ENCODE peak calls at places on chromosome 1, in ten cellular contexts. Z, D, W, K, J, P, S, M, B and O are unnamed samples.

GRCh38 chr1:62175568-62176179 is 19.0 kb upstream of the L1TD1 start:
- DNase-seq in Z (no peak), D (no peak), W (peak), K (peak), J (no peak), P (no peak), S (peak), M (peak), B (peak), O (peak)

GRCh38 chr1:33137800-33138199 is 44.0 kb downstream of the TRIM62 start:
- DNase-seq in Z (no peak), D (no peak), W (no peak), K (peak), J (no peak), P (peak), S (peak), M (no peak), B (peak), O (no peak)

GRCh38 chr1:244239261-244239770 is 188.2 kb downstream of the ZBTB18 start:
- DNase-seq in Z (no peak), D (peak), W (peak), K (no peak), J (no peak), P (no peak), S (no peak), M (no peak), B (no peak), O (no peak)

GRCh38 chr1:109454497-109455133 is 11.7 kb upstream of the SYPL2 start:
- DNase-seq in Z (no peak), D (no peak), W (no peak), K (no peak), J (no peak), P (no peak), S (no peak), M (no peak), B (no peak), O (no peak)

GRCh38 chr1:214280386-214281029 is 451 bp upstream of the SMYD2 start:
- DNase-seq in Z (no peak), D (no peak), W (no peak), K (peak), J (no peak), P (peak), S (peak), M (peak), B (no peak), O (peak)

GRCh38 chr1:37478890-37479254 is 4.5 kb downstream of the ZC3H12A start:
- DNase-seq in Z (no peak), D (no peak), W (peak), K (no peak), J (no peak), P (no peak), S (no peak), M (no peak), B (no peak), O (peak)

GRCh38 chr1:107681001-107681479 is 283.9 kb downstream of the VAV3 start:
- DNase-seq in Z (no peak), D (no peak), W (no peak), K (no peak), J (no peak), P (no peak), S (no peak), M (no peak), B (no peak), O (no peak)

GRCh38 chr1:8423134-8423701 is 105.3 kb downstream of the SLC45A1 start:
- DNase-seq in Z (peak), D (no peak), W (no peak), K (no peak), J (no peak), P (peak), S (peak), M (peak), B (no peak), O (peak)

GRCh38 chr1:30747028-30748008 is 10.3 kb downstream of the LAPTM5 start:
- DNase-seq in Z (no peak), D (no peak), W (no peak), K (no peak), J (no peak), P (no peak), S (no peak), M (no peak), B (no peak), O (no peak)

GRCh38 chr1:228013322-228014234 is 6.8 kb downstream of the WNT3A start:
- DNase-seq in Z (peak), D (no peak), W (peak), K (peak), J (no peak), P (no peak), S (no peak), M (no peak), B (no peak), O (no peak)

GRCh38 chr1:19620786-19621185 is 23.3 kb upstream of the NBL1 start:
- DNase-seq in Z (no peak), D (no peak), W (no peak), K (no peak), J (no peak), P (no peak), S (no peak), M (no peak), B (no peak), O (no peak)

GRCh38 chr1:197103295-197103694 is 36.2 kb upstream of the F13B start:
- DNase-seq in Z (no peak), D (no peak), W (no peak), K (no peak), J (no peak), P (no peak), S (no peak), M (no peak), B (no peak), O (no peak)

GRCh38 chr1:188499690-188500089 is 1670.9 kb downstream of the PLA2G4A start:
- DNase-seq in Z (no peak), D (no peak), W (no peak), K (no peak), J (no peak), P (no peak), S (no peak), M (no peak), B (no peak), O (no peak)

GRCh38 chr1:84155517-84155916 is 11.4 kb downstream of the PRKACB start:
- DNase-seq in Z (no peak), D (no peak), W (no peak), K (no peak), J (no peak), P (no peak), S (no peak), M (no peak), B (no peak), O (no peak)

GRCh38 chr1:33661791-33662190 is 189.3 kb downstream of the ZSCAN20 start:
- DNase-seq in Z (no peak), D (no peak), W (no peak), K (no peak), J (no peak), P (no peak), S (no peak), M (no peak), B (no peak), O (no peak)

GRCh38 chr1:32339363-32339978 is 3.4 kb upstream of the MARCKSL1 start:
- DNase-seq in Z (no peak), D (no peak), W (no peak), K (no peak), J (no peak), P (peak), S (no peak), M (no peak), B (no peak), O (no peak)

DNA sequence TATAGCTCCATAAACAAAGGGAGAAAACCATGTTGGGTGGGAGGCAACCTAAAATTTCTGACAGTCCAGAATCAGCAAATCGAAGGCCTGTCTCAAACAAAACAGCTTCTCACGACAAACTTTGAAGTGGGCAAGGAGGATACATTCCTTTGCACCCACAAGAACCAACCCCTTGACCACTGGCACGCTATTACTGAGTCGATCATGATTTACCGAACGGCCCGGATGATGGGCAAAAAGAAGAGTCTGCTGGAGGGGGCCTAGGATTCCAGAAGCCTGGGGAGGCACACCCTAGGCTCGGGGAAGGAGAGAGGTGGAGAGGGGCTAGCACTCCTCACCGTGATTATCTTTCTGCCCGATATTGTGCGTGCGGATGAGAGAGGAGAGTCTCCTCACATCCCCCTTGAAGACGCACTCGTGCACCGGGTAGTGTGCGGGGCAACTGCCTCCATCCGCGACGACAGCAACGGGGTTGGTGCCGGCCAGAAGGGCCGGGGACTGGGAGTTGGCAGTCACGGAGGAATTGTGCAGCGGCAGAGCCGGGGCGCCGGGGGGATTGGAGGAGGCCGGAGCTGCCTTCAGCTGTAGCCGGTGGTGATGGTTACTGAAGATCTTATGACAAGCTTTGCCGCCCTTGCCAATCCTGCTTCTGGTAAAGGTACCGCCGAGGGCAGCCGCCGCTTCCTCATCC is 736 bp downstream of the ANKRD13C start:
- DNase-seq in Z (no peak), D (peak), W (peak), K (no peak), J (peak), P (no peak), S (no peak), M (no peak), B (peak), O (no peak)
- TF ChIP-seq EP300 in Z (no peak), D (peak), W (no peak), K (no peak), J (no peak), P (no peak), S (no peak), M (no peak), B (no peak), O (no peak)

DNA sequence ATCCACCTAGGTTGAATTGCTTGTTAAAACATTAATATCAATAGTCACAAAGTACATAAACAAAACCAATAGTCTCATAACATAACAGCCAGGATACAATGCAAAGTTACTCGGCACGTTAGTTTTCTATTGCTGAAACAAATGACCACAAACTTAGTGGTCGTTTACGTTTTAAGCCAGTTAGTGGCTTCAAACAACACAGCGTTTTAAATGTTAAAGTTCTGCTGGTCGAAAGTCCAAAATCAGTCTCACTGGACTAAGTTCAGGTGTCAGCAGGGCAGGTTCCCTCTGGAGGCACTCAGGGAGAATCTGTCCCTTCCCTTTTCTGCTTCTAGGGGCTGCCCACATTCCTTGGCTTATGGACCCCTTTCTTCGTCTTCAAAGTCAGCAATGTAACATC is 35.6 kb upstream of the ATP1A1 start:
- DNase-seq in Z (no peak), D (no peak), W (no peak), K (no peak), J (peak), P (no peak), S (no peak), M (no peak), B (no peak), O (no peak)
- H3K27ac ChIP-seq in Z (no peak), D (no peak), W (no peak), K (no peak), J (no peak), P (no peak), S (no peak), M (no peak), B (no peak), O (peak)

GRCh38 chr1:154568165-154568815 is 712 bp downstream of the CHRNB2 start:
- DNase-seq in Z (peak), D (no peak), W (no peak), K (no peak), J (no peak), P (no peak), S (peak), M (no peak), B (no peak), O (no peak)
- H3K4me3 ChIP-seq in Z (no peak), D (no peak), W (peak), K (peak), J (peak), P (no peak), S (peak), M (no peak), B (no peak), O (no peak)

GRCh38 chr1:236343246-236343862 is 50.7 kb upstream of the EDARADD start:
- DNase-seq in Z (no peak), D (no peak), W (no peak), K (peak), J (no peak), P (no peak), S (no peak), M (no peak), B (no peak), O (no peak)

GRCh38 chr1:236348071-236348470 is 46.0 kb upstream of the EDARADD start:
- DNase-seq in Z (no peak), D (no peak), W (no peak), K (no peak), J (peak), P (no peak), S (no peak), M (no peak), B (no peak), O (no peak)

GRCh38 chr1:236341298-236341697 is 52.8 kb upstream of the EDARADD start:
- DNase-seq in Z (no peak), D (no peak), W (no peak), K (no peak), J (no peak), P (no peak), S (no peak), M (no peak), B (no peak), O (no peak)

GRCh38 chr1:236342403-236343245 is 51.5 kb upstream of the EDARADD start:
- DNase-seq in Z (no peak), D (no peak), W (no peak), K (no peak), J (no peak), P (no peak), S (no peak), M (no peak), B (no peak), O (no peak)

DNA sequence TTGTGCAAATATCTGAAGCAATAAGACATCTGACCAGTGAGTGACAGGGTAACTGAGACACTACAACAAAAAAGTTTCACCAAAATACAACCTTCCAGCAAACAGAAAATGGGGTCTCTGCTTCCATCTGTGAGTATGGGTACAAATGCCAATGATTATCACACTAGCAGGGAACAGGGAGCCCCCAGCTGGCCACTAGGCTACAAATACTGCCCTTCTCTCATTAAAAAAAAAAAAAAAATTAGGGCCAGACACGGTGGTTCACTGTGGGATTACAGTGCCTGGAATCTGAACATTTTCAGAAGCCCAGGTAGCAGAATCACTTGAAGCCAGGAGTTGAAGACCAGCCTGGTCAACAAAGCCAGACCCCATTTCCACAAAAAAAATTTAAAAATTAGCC is 48.4 kb upstream of the EDARADD start:
- DNase-seq in Z (no peak), D (no peak), W (no peak), K (no peak), J (peak), P (no peak), S (peak), M (no peak), B (no peak), O (no peak)
- TF ChIP-seq EP300 in Z (no peak), D (no peak), W (no peak), K (no peak), J (no peak), P (no peak), S (no peak), M (no peak), B (no peak), O (no peak)

GRCh38 chr1:38728176-38728908 is 131.2 kb downstream of the RRAGC start:
- DNase-seq in Z (peak), D (no peak), W (no peak), K (peak), J (no peak), P (no peak), S (no peak), M (peak), B (no peak), O (peak)
- H3K27ac ChIP-seq in Z (no peak), D (no peak), W (no peak), K (peak), J (no peak), P (no peak), S (no peak), M (no peak), B (no peak), O (no peak)

GRCh38 chr1:63317814-63318156 is 4.6 kb upstream of the FOXD3 start:
- DNase-seq in Z (no peak), D (no peak), W (no peak), K (no peak), J (no peak), P (no peak), S (no peak), M (no peak), B (no peak), O (no peak)
- H3K4me3 ChIP-seq in Z (peak), D (peak), W (peak), K (peak), J (peak), P (no peak), S (no peak), M (peak), B (peak), O (peak)

GRCh38 chr1:27150183-27150582 is 4.7 kb downstream of the SLC9A1 start:
- DNase-seq in Z (no peak), D (no peak), W (no peak), K (no peak), J (no peak), P (no peak), S (no peak), M (no peak), B (no peak), O (no peak)
- TF ChIP-seq EP300 in Z (no peak), D (no peak), W (no peak), K (no peak), J (no peak), P (no peak), S (no peak), M (no peak), B (no peak), O (no peak)

DNA sequence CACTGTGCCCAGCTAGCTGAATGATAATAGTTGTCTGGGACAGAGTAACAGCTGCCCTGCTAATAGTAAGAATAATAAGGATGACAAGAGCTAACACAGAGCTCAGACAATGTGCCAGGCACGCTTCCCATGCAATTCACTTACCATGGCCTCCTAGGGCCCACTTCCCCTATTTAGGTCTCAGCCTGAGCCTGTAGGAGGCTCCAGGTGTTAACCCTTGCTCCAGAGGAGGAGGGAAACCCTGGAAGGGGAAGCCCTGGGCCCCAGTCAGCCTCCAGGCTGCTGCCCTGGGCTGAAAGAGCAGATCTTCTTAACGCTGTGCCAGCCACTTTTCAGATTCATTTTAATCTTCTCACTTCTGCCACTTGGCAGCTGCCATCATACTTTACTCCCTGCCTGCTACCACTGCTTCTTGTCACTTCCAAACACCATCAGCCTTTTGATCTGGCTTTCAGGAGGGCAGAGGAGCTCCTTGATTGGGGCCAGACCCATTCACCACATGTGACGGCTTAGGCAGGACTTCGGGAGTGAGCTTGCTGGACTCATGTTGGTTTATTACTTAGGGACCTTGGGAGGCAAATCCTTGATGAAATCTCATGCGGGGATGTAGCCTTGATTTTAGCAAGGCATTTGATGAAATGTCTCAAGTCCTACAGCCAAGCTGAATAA is 66.7 kb upstream of the PARP1 start:
- DNase-seq in Z (no peak), D (no peak), W (no peak), K (no peak), J (no peak), P (no peak), S (no peak), M (no peak), B (no peak), O (no peak)
- H3K27ac ChIP-seq in Z (no peak), D (no peak), W (no peak), K (no peak), J (no peak), P (no peak), S (no peak), M (no peak), B (no peak), O (no peak)